ENCODE peak calls at places on chromosomes 16 and 17, in five cellular contexts. M, P, T, A and W are unnamed samples.

GRCh38 chr17:81999975-82000802 is 22.5 kb downstream of the CENPX start:
- DNase-seq in M (no peak), P (no peak), T (no peak), A (peak), W (no peak)

GRCh38 chr17:47989700-47990099 is 18.8 kb downstream of the CDK5RAP3 start:
- DNase-seq in M (no peak), P (peak), T (no peak), A (no peak), W (no peak)

GRCh38 chr16:81863630-81864352 is 84.7 kb downstream of the PLCG2 start:
- DNase-seq in M (no peak), P (peak), T (no peak), A (no peak), W (no peak)

GRCh38 chr17:73710095-73710592 is 65.9 kb upstream of the SDK2 start:
- DNase-seq in M (peak), P (peak), T (peak), A (peak), W (peak)

GRCh38 chr17:1055751-1056645 is 59.1 kb downstream of the TIMM22 start:
- DNase-seq in M (peak), P (no peak), T (no peak), A (peak), W (peak)

GRCh38 chr16:51148674-51149228 is 2.3 kb downstream of the SALL1 start:
- DNase-seq in M (no peak), P (no peak), T (no peak), A (no peak), W (no peak)

GRCh38 chr16:23847938-23848337 is 12.2 kb downstream of the PRKCB start:
- DNase-seq in M (no peak), P (no peak), T (no peak), A (no peak), W (no peak)

GRCh38 chr16:53991181-53992056 is 287.5 kb downstream of the FTO start:
- DNase-seq in M (no peak), P (no peak), T (no peak), A (peak), W (peak)

GRCh38 chr17:29243792-29244191 is 2.9 kb upstream of the CRYBA1 start:
- DNase-seq in M (no peak), P (no peak), T (no peak), A (peak), W (peak)

GRCh38 chr17:48045270-48046001 is 2.7 kb upstream of the NFE2L1 start:
- DNase-seq in M (no peak), P (no peak), T (no peak), A (no peak), W (no peak)

GRCh38 chr16:49838639-49839461 is 17.1 kb downstream of the ZNF423 start:
- DNase-seq in M (no peak), P (no peak), T (no peak), A (no peak), W (no peak)

GRCh38 chr16:3879258-3879886 is 1.1 kb downstream of the CREBBP start:
- DNase-seq in M (no peak), P (no peak), T (no peak), A (no peak), W (no peak)

GRCh38 chr16:7304257-7304656 is 28.4 kb upstream of the RBFOX1 start:
- DNase-seq in M (no peak), P (no peak), T (no peak), A (no peak), W (no peak)

GRCh38 chr16:85421338-85422123 is 191.6 kb upstream of the GSE1 start:
- DNase-seq in M (no peak), P (no peak), T (no peak), A (no peak), W (no peak)

DNA sequence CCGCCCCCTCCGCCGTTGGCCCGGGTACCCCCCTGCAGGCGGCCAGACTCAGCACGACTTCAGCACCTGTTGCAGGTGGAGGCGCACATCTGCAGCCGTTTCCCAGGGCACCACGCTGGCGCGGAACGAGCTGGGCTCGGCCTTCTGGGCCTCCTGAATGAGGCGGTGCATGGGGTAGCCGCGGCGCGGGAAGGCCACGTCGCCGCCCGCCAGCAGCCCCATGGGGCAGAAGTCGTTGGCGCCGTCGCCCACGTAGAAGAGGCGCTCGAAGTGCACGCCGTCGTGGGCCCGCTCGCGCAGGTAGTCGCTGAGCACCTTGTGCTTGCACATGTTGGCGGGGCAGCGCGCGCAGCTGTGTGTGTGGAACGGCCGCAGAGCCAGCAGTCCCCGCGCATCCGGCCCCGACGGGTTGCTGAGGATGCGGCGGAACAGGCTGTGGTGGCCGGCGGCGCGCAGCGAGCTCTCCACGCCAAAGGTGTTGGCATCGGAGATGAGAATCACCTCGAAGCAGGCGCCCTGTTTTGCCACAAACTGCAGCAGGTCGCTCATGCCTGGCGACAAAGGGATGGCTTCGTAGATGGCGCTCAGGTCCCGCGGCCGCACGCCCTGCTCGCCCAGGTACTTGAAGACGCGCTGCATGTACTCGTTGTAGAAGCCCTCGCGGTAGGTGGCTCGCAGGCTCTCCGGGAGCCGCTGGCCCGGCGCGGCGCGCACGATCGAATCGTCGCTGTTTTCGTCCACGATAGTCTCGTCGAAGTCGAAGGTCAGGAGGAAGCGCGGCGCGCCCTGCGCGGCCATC is 6.2 kb downstream of the PHOSPHO1 start:
- DNase-seq in M (no peak), P (no peak), T (no peak), A (no peak), W (no peak)
- TF ChIP-seq SUZ12 in M (no peak), P (no peak), T (peak), A (no peak), W (no peak)

GRCh38 chr16:2692948-2693651 is 10.8 kb downstream of the KCTD5 start:
- DNase-seq in M (no peak), P (no peak), T (no peak), A (no peak), W (no peak)
- TF ChIP-seq SUZ12 in M (no peak), P (no peak), T (no peak), A (no peak), W (no peak)

DNA sequence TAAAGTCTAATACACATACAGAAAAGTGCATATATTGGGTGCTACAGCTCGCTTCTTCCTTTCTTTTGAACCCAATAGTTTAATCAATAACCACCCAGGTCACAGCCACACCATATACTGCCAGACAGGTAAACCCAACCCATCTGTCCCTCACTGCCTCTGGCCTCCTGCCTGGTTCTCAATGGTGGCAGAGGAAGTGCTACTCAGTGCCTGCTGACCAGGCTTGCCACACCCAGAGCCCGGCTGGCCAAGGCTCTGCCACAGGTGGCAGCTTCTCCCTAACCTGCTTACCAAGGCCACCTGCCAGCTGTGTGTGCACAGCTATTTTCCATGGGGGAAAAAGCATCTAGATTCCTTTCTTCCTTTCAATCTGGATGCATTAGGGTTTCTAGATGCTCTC is 584 bp downstream of the PMP22 start:
- DNase-seq in M (no peak), P (no peak), T (no peak), A (no peak), W (no peak)
- TF ChIP-seq SUZ12 in M (no peak), P (no peak), T (no peak), A (no peak), W (no peak)

GRCh38 chr16:16157166-16157565 is 66.1 kb downstream of the ABCC6 start:
- DNase-seq in M (no peak), P (no peak), T (no peak), A (no peak), W (no peak)
- TF ChIP-seq SUZ12 in M (no peak), P (no peak), T (no peak), A (no peak), W (no peak)

GRCh38 chr17:62870581-62870964 is 62.5 kb upstream of the MARCHF10 start:
- DNase-seq in M (peak), P (no peak), T (no peak), A (no peak), W (no peak)
- TF ChIP-seq SUZ12 in M (no peak), P (no peak), T (no peak), A (no peak), W (no peak)

GRCh38 chr16:66207139-66207863 is 159.2 kb upstream of the CDH5 start:
- DNase-seq in M (no peak), P (no peak), T (no peak), A (no peak), W (no peak)
- TF ChIP-seq SUZ12 in M (no peak), P (no peak), T (no peak), A (no peak), W (no peak)